ENCODE peak calls at places on chromosomes 1 and 21, in six cellular contexts. B is HS-5; Q is amygdala; P is NCI-H1436; K is HepG2; J is stimulated activated CD4-positive, alpha-beta T cell treated with anti-CD3 and anti-CD28 coated beads, TNF-alpha, amount 100 ng/mL, for 4 hours. X is an unnamed sample.

GRCh38 chr1:16218674-16219071 is 6.2 kb upstream of the ARHGEF19 start:
- DNase-seq in J (no peak), Q (no peak), K (no peak), P (no peak), B (no peak), X (no peak)

GRCh38 chr1:234611799-234612351 is 1.9 kb upstream of the IRF2BP2 start:
- DNase-seq in K (peak), J (no peak), B (no peak), Q (no peak), P (no peak), X (no peak)

GRCh38 chr1:10823000-10823401 is 26.6 kb upstream of the CASZ1 start:
- DNase-seq in J (no peak), K (no peak), B (no peak), Q (no peak), P (no peak), X (no peak)

GRCh38 chr1:201023517-201023902 is at the start of gene KIF21B:
- DNase-seq in J (peak), K (peak), Q (peak), B (no peak), P (peak), X (peak)

GRCh38 chr1:189658381-189658780 is 819.3 kb downstream of the BRINP3 start:
- DNase-seq in Q (no peak), J (no peak), B (no peak), K (peak), P (no peak), X (no peak)

GRCh38 chr1:156788136-156788535 is 20.8 kb downstream of the PRCC start:
- DNase-seq in B (no peak), P (no peak), K (no peak), J (no peak), Q (no peak), X (no peak)

GRCh38 chr1:32066489-32066873 is 6.3 kb upstream of the TMEM39B start:
- DNase-seq in B (peak), J (no peak), P (no peak), K (no peak), Q (no peak), X (no peak)

GRCh38 chr1:938088-938683 is 14.5 kb downstream of the SAMD11 start:
- DNase-seq in B (no peak), Q (no peak), P (no peak), K (peak), J (no peak), X (no peak)

GRCh38 chr1:66331641-66332523 is 202.1 kb upstream of the SGIP1 start:
- DNase-seq in P (no peak), J (no peak), Q (no peak), B (peak), K (no peak), X (peak)

GRCh38 chr1:94109478-94109877 is 11.5 kb downstream of the ABCA4 start:
- DNase-seq in Q (no peak), J (no peak), P (no peak), B (no peak), K (no peak), X (no peak)

GRCh38 chr1:183920651-183921050 is 115.7 kb downstream of the RGL1 start:
- DNase-seq in J (no peak), P (no peak), K (no peak), Q (peak), B (no peak), X (peak)

GRCh38 chr1:217139513-217139912 is 416.3 kb upstream of the ESRRG start:
- DNase-seq in Q (no peak), J (no peak), P (no peak), B (no peak), K (no peak), X (no peak)

GRCh38 chr21:30234643-30235042 is 18.7 kb upstream of the CLDN8 start:
- DNase-seq in Q (no peak), P (no peak), K (no peak), J (no peak), B (peak), X (no peak)

GRCh38 chr1:19938502-19938901 is 15.1 kb upstream of the PLA2G2E start:
- DNase-seq in J (no peak), P (no peak), Q (no peak), K (no peak), B (no peak), X (no peak)

GRCh38 chr21:15160136-15160535 is 95.3 kb upstream of the NRIP1 start:
- DNase-seq in P (no peak), J (no peak), B (no peak), K (no peak), Q (no peak), X (no peak)

GRCh38 chr1:22646359-22646758 is 2.9 kb downstream of the C1QC start:
- DNase-seq in P (no peak), J (no peak), K (no peak), B (no peak), Q (no peak), X (no peak)

GRCh38 chr1:25039229-25039628 is 109.2 kb upstream of the RUNX3 start:
- DNase-seq in J (no peak), P (no peak), B (no peak), Q (no peak), K (no peak), X (no peak)

GRCh38 chr1:152745289-152745704 is 12.5 kb upstream of the KPRP start:
- DNase-seq in Q (no peak), B (no peak), J (no peak), P (no peak), K (peak), X (no peak)

GRCh38 chr1:234716907-234717375 is 107.0 kb upstream of the IRF2BP2 start:
- DNase-seq in K (peak), J (no peak), B (no peak), Q (no peak), P (no peak), X (no peak)

GRCh38 chr1:112637257-112638108 is 17.9 kb downstream of the CAPZA1 start:
- DNase-seq in B (no peak), K (peak), P (no peak), J (no peak), Q (peak), X (peak)

GRCh38 chr1:20089328-20090077 is 19.5 kb downstream of the PLA2G5 start:
- DNase-seq in J (no peak), Q (no peak), K (no peak), B (no peak), P (no peak), X (no peak)

GRCh38 chr1:147238053-147238902 is 4.2 kb upstream of the CHD1L start:
- DNase-seq in B (no peak), K (peak), J (no peak), Q (no peak), P (no peak), X (no peak)

GRCh38 chr1:53656062-53656915 is 82.7 kb downstream of the GLIS1 start:
- DNase-seq in P (no peak), B (peak), Q (no peak), J (no peak), K (no peak), X (no peak)

GRCh38 chr1:109910963-109911798 is 532 bp downstream of the CSF1 start:
- DNase-seq in B (no peak), Q (no peak), K (no peak), J (peak), P (no peak), X (no peak)

GRCh38 chr1:111249960-111250359 is 22.4 kb downstream of the CHI3L2 start:
- DNase-seq in K (peak), P (no peak), J (no peak), B (no peak), Q (no peak), X (peak)

GRCh38 chr1:51070640-51071039 is 31.4 kb upstream of the C1orf185 start:
- DNase-seq in K (no peak), Q (no peak), J (no peak), B (peak), P (no peak), X (no peak)

GRCh38 chr21:38542263-38542662 is 44.0 kb upstream of the ERG start:
- DNase-seq in B (no peak), Q (no peak), P (no peak), J (no peak), K (no peak), X (no peak)

GRCh38 chr1:14598498-14599172 is at the start of gene KAZN:
- DNase-seq in K (no peak), P (peak), B (no peak), Q (no peak), J (no peak), X (no peak)

GRCh38 chr21:36186506-36187399 is 30.1 kb downstream of the DOP1B start:
- DNase-seq in K (no peak), Q (no peak), B (no peak), P (no peak), J (no peak), X (no peak)

GRCh38 chr1:28887835-28888682 is 26.3 kb upstream of the EPB41 start:
- DNase-seq in Q (no peak), B (no peak), J (no peak), P (no peak), K (no peak), X (no peak)

GRCh38 chr1:179599623-179600249 is 8.1 kb downstream of the TDRD5 start:
- DNase-seq in B (peak), J (no peak), K (peak), Q (no peak), P (peak), X (no peak)

GRCh38 chr1:232463226-232463625 is 166.7 kb downstream of the SIPA1L2 start:
- DNase-seq in P (no peak), Q (no peak), B (no peak), J (no peak), K (no peak), X (no peak)

GRCh38 chr1:182114627-182115023 is 53.1 kb upstream of the ZNF648 start:
- DNase-seq in P (no peak), J (no peak), K (no peak), Q (no peak), B (no peak), X (no peak)

GRCh38 chr1:230120949-230121381 is 53.9 kb downstream of the GALNT2 start:
- DNase-seq in P (no peak), B (no peak), J (no peak), Q (no peak), K (peak), X (no peak)

GRCh38 chr1:160078392-160079195 is 2.7 kb upstream of the KCNJ9 start:
- DNase-seq in K (peak), J (no peak), B (no peak), Q (peak), P (peak), X (peak)

GRCh38 chr1:157596384-157596783 is 1.5 kb downstream of the FCRL4 start:
- DNase-seq in Q (no peak), K (no peak), B (no peak), J (no peak), P (no peak), X (no peak)

GRCh38 chr1:33459766-33460543 is 12.5 kb upstream of the ZSCAN20 start:
- DNase-seq in B (no peak), K (no peak), P (no peak), Q (no peak), J (no peak), X (no peak)